ENCODE peak calls at places on chromosomes 7 and 10, in four cellular contexts. One of them, this sample, is unnamed.

GRCh38 chr7:134289423-134289822 is 27.3 kb downstream of the SLC35B4 start:
- DNase-seq in skeletal muscle cell: no peak
- DNase-seq in iris pigment epithelial cell: no peak
- DNase-seq in amniotic stem cell: no peak
- DNase-seq in this sample: no peak

GRCh38 chr10:21572578-21572977 is 38.5 kb downstream of the MLLT10 start:
- DNase-seq in skeletal muscle cell: peak; percentile 3
- DNase-seq in iris pigment epithelial cell: peak; percentile 87
- DNase-seq in amniotic stem cell: no peak
- DNase-seq in this sample: no peak

GRCh38 chr10:113434315-113434714 is 118.5 kb upstream of the HABP2 start:
- DNase-seq in skeletal muscle cell: no peak
- DNase-seq in iris pigment epithelial cell: no peak
- DNase-seq in amniotic stem cell: no peak
- DNase-seq in this sample: no peak

GRCh38 chr7:149766215-149766614 is 7.2 kb downstream of the ZNF467 start:
- DNase-seq in skeletal muscle cell: no peak
- DNase-seq in iris pigment epithelial cell: no peak
- DNase-seq in amniotic stem cell: no peak
- DNase-seq in this sample: no peak

GRCh38 chr7:27201231-27202017 is 1.5 kb upstream of the HOXA13 start:
- DNase-seq in skeletal muscle cell: no peak
- DNase-seq in iris pigment epithelial cell: no peak
- DNase-seq in amniotic stem cell: no peak
- DNase-seq in this sample: peak; percentile 49

GRCh38 chr10:46265981-46266505 is 20.8 kb upstream of the ANTXRL start:
- DNase-seq in skeletal muscle cell: no peak
- DNase-seq in iris pigment epithelial cell: no peak
- DNase-seq in amniotic stem cell: no peak
- DNase-seq in this sample: no peak

GRCh38 chr7:2116086-2116810 is 116.5 kb downstream of the MAD1L1 start:
- DNase-seq in skeletal muscle cell: no peak
- DNase-seq in iris pigment epithelial cell: peak; percentile 66
- DNase-seq in amniotic stem cell: no peak
- DNase-seq in this sample: no peak

GRCh38 chr7:70657532-70657931 is 474.4 kb upstream of the GALNT17 start:
- DNase-seq in skeletal muscle cell: no peak
- DNase-seq in iris pigment epithelial cell: no peak
- DNase-seq in amniotic stem cell: no peak
- DNase-seq in this sample: no peak

GRCh38 chr7:116392806-116393205 is 106.7 kb upstream of the CAV2 start:
- DNase-seq in skeletal muscle cell: no peak
- DNase-seq in iris pigment epithelial cell: no peak
- DNase-seq in amniotic stem cell: no peak
- DNase-seq in this sample: no peak